ENCODE peak calls at places on chromosome 9, in five cellular contexts. Q, U, L, P and H are unnamed samples.

GRCh38 chr9:131008086-131008485 is 888 bp upstream of the LAMC3 start:
- DNase-seq in U (no peak), Q (no peak), L (no peak), P (no peak), H (no peak)

GRCh38 chr9:37004424-37004935 is 29.6 kb downstream of the PAX5 start:
- DNase-seq in L (no peak), Q (no peak), U (no peak), P (no peak), H (no peak)

GRCh38 chr9:89798546-89799120 is 193.8 kb downstream of the GADD45G start:
- DNase-seq in Q (no peak), P (no peak), U (no peak), L (no peak), H (no peak)

GRCh38 chr9:94030318-94031179 is 53.7 kb upstream of the PTPDC1 start:
- DNase-seq in P (peak), U (peak), Q (peak), L (peak), H (peak)

GRCh38 chr9:124133752-124134151 is 122.2 kb downstream of the LHX2 start:
- DNase-seq in L (peak), U (peak), Q (no peak), P (no peak), H (peak)

GRCh38 chr9:134589748-134590147 is 51.9 kb upstream of the COL5A1 start:
- DNase-seq in L (no peak), P (no peak), U (no peak), Q (no peak), H (no peak)

GRCh38 chr9:94867281-94867841 is 140.9 kb downstream of the AOPEP start:
- DNase-seq in P (no peak), L (no peak), Q (no peak), U (peak), H (peak)

GRCh38 chr9:130112244-130113151 is 58.8 kb downstream of the GPR107 start:
- DNase-seq in Q (no peak), L (no peak), U (peak), P (no peak), H (peak)

GRCh38 chr9:130955947-130956621 is 17.0 kb upstream of the FIBCD1 start:
- DNase-seq in U (no peak), L (no peak), Q (no peak), P (no peak), H (peak)

GRCh38 chr9:761155-761792 is 80.2 kb upstream of the DMRT1 start:
- DNase-seq in Q (no peak), L (no peak), P (no peak), U (peak), H (no peak)

GRCh38 chr9:80931163-80931562 is 758.2 kb downstream of the TLE1 start:
- DNase-seq in U (no peak), P (no peak), Q (no peak), L (no peak), H (no peak)

GRCh38 chr9:105700598-105701544 is 6.5 kb downstream of the TMEM38B start:
- DNase-seq in P (no peak), U (no peak), Q (no peak), L (peak), H (no peak)

GRCh38 chr9:89207026-89207425 is 28.4 kb upstream of the SHC3 start:
- DNase-seq in L (no peak), U (no peak), Q (no peak), P (no peak), H (no peak)

GRCh38 chr9:70924380-70924779 is 197.0 kb downstream of the TRPM3 start:
- DNase-seq in Q (no peak), L (no peak), U (peak), P (no peak), H (no peak)

GRCh38 chr9:5441043-5441442 is 3.3 kb upstream of the PLGRKT start:
- DNase-seq in Q (no peak), U (no peak), L (no peak), P (no peak), H (no peak)

GRCh38 chr9:136860529-136860928 is 5.6 kb downstream of the EDF1 start:
- DNase-seq in Q (no peak), P (no peak), U (no peak), L (peak), H (no peak)

GRCh38 chr9:19940808-19941207 is 152.0 kb upstream of the SLC24A2 start:
- DNase-seq in P (no peak), Q (no peak), U (no peak), L (no peak), H (no peak)

GRCh38 chr9:108708448-108708847 is 147.3 kb downstream of the ACTL7B start:
- DNase-seq in P (no peak), U (no peak), L (no peak), Q (no peak), H (no peak)

GRCh38 chr9:100216178-100216787 is 117.2 kb downstream of the INVS start:
- DNase-seq in Q (no peak), P (peak), U (peak), L (peak), H (peak)

GRCh38 chr9:136885950-136886578 is at the start of gene TRAF2:
- DNase-seq in P (peak), L (peak), Q (peak), U (peak), H (peak)

GRCh38 chr9:79610019-79610760 is 38.4 kb downstream of the TLE4 start:
- DNase-seq in L (no peak), P (no peak), Q (no peak), U (no peak), H (peak)